ENCODE peak calls at places on chromosomes 3 and 15, in ten cellular contexts. P is lung, E is lower leg skin, F is foreskin fibroblast, L is uterus, M is heart left ventricle, J is coronary artery, O is AG10803, Q is HFF-Myc, C is right atrium auricular region. X is an unnamed sample.

GRCh38 chr3:124764746-124765145 is 34.5 kb downstream of the UMPS start:
- DNase-seq in L (peak), E (no peak), C (no peak), M (no peak), O (no peak), P (no peak), F (no peak), Q (no peak), J (no peak), X (no peak)

GRCh38 chr3:128702391-128702790 is 23.6 kb upstream of the RAB7A start:
- DNase-seq in O (no peak), L (no peak), C (no peak), J (no peak), Q (no peak), M (no peak), P (no peak), F (no peak), E (no peak), X (no peak)

GRCh38 chr3:184525337-184526157 is 36.0 kb upstream of the EPHB3 start:
- DNase-seq in P (no peak), E (no peak), O (no peak), L (no peak), M (no peak), J (no peak), F (no peak), C (peak), Q (no peak), X (no peak)

GRCh38 chr3:38793721-38794120 is 22.3 kb downstream of the SCN10A start:
- DNase-seq in P (no peak), O (no peak), L (no peak), J (no peak), F (no peak), Q (no peak), C (no peak), E (no peak), M (no peak), X (no peak)

GRCh38 chr3:8554725-8555621 is 53.4 kb downstream of the LMCD1 start:
- DNase-seq in P (peak), M (peak), Q (peak), J (peak), L (peak), F (peak), C (peak), E (peak), O (peak), X (peak)

GRCh38 chr3:32147935-32148334 is 41.5 kb downstream of the GPD1L start:
- DNase-seq in L (no peak), E (no peak), Q (no peak), O (no peak), F (no peak), M (no peak), P (no peak), J (no peak), C (no peak), X (no peak)

GRCh38 chr15:35657679-35658201 is 111.8 kb upstream of the DPH6 start:
- DNase-seq in E (peak), F (peak), C (no peak), Q (no peak), O (peak), M (no peak), L (no peak), J (no peak), P (no peak), X (no peak)

GRCh38 chr3:156825795-156826143 is 384 bp upstream of the LEKR1 start:
- DNase-seq in O (no peak), M (no peak), J (no peak), E (no peak), Q (no peak), F (no peak), C (no peak), L (no peak), P (no peak), X (no peak)

GRCh38 chr3:159619341-159619885 is 369.2 kb upstream of the IL12A start:
- DNase-seq in L (no peak), Q (no peak), O (peak), M (no peak), E (no peak), P (no peak), F (peak), C (no peak), J (no peak), X (peak)

GRCh38 chr3:66722675-66723074 is 221.9 kb upstream of the LRIG1 start:
- DNase-seq in M (peak), Q (peak), O (peak), J (peak), P (no peak), F (peak), L (peak), E (no peak), C (no peak), X (peak)

GRCh38 chr3:169618894-169619792 is 44.4 kb downstream of the MECOM start:
- DNase-seq in P (no peak), M (no peak), C (no peak), O (no peak), E (no peak), J (no peak), L (no peak), F (no peak), Q (no peak), X (no peak)

GRCh38 chr15:66740802-66741201 is 38.8 kb downstream of the SMAD6 start:
- DNase-seq in Q (no peak), O (peak), C (no peak), P (no peak), F (peak), M (peak), E (no peak), J (no peak), L (peak), X (no peak)

GRCh38 chr15:99143230-99143629 is 38.4 kb downstream of the SYNM start:
- DNase-seq in Q (no peak), M (no peak), C (no peak), E (no peak), L (no peak), F (no peak), O (no peak), P (no peak), J (no peak), X (no peak)

GRCh38 chr15:99143655-99144610 is 39.1 kb downstream of the SYNM start:
- DNase-seq in J (peak), E (peak), O (peak), Q (no peak), C (peak), M (peak), F (peak), L (peak), P (peak), X (peak)

GRCh38 chr15:99141943-99142342 is 37.1 kb downstream of the SYNM start:
- DNase-seq in C (no peak), M (no peak), J (no peak), L (no peak), O (no peak), P (no peak), F (no peak), Q (no peak), E (no peak), X (no peak)

GRCh38 chr15:99140590-99140989 is 35.7 kb downstream of the SYNM start:
- DNase-seq in C (no peak), L (no peak), M (no peak), P (no peak), E (no peak), Q (no peak), O (no peak), J (no peak), F (no peak), X (no peak)

DNA sequence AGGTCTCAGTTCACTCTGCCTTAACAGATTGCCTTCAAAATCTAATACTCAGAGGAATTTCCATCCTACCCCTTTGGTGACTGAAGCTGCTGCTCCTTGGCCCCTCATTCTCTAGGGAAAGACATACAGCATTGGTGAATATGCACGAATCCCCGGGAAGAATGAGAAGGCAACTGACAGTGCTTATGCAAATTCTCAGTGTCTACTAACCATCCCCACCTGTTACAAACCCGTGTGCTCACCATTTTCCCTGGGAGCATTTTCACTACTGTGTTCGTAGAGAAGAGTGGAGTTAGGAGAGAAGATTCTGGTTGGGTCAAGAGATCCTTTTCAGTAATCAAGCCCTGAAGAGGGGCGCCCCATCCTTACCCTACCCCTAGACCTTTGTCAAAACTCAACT is 37.7 kb downstream of the SYNM start:
- DNase-seq in J (no peak), C (no peak), M (no peak), L (no peak), Q (no peak), F (no peak), P (no peak), E (no peak), O (no peak), X (no peak)
- H3K4me3 ChIP-seq in J (no peak), C (no peak), M (no peak), L (no peak), Q (no peak), F (no peak), P (no peak), E (no peak), O (no peak), X (no peak)

GRCh38 chr3:182837855-182838454 is 44.7 kb downstream of the ATP11B start:
- DNase-seq in P (no peak), E (no peak), C (no peak), M (no peak), F (peak), O (peak), J (no peak), Q (no peak), L (no peak), X (no peak)
- TF ChIP-seq CTCF in P (no peak), E (no peak), C (peak), M (no peak), F (peak), O (peak), J (no peak), Q (peak), L (peak), X (peak)

DNA sequence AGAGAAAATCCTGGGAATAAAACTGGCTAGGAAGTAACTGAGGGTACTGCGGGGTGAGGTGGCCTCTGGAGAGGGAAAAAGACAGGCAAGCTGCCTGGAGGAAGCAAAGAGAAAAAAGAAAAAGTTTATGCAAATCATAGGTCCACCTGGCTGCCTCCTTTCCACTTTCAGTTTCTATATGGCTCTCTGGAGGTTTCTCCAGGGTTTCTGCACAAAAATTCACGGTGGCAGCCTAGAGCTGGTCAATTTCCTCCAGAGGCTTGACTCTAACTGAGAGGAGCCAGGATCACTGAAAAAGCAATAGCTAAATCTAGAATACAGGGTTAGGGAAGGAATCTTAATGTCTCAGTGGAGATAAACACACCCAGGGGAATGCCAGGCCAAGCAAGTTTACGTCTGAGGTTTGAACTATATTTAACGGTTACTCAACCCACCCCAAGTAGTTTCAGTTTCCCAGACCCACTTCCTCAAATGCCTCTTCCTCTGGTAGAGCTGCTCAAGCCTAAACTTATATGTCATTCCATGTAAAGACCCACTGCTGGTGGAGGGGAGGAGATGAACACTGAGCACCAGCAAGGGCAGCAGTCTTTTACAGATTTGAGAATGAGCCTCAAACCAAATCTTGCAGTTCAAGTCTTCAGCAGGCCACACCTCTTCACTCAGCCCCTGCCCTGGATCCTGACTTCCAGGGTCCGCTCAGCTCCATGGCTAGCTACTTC is 5.7 kb downstream of the LYSMD2 start:
- DNase-seq in F (no peak), Q (no peak), P (no peak), M (peak), O (no peak), E (peak), J (no peak), L (no peak), C (peak), X (no peak)
- H3K4me3 ChIP-seq in F (no peak), Q (no peak), P (no peak), M (peak), O (peak), E (no peak), J (peak), L (no peak), C (peak), X (no peak)

DNA sequence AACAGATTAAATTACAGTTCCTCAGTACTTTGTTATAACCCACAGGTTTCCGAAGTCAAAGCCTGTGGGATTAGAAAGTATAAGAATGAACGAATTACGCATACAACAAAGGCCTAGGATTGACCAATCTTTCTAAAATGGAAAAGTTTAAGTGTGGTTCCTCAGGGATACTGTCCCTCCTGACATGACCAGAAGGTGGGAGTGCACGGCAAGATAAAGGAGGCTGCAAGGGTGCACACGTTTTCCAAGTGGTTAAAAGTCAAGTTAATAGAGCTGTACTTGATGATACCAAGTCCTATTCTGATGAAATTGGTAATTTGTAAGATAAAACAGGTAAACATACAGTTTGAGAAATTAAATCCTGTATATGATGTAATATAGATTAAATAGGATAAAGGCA is 96.2 kb downstream of the ALDH1A2 start:
- DNase-seq in Q (no peak), L (no peak), E (no peak), M (no peak), J (no peak), F (peak), O (no peak), C (no peak), P (no peak), X (no peak)
- TF ChIP-seq CTCF in Q (peak), L (peak), E (no peak), M (no peak), J (no peak), F (peak), O (peak), C (no peak), P (no peak), X (peak)

GRCh38 chr3:137172703-137173102 is 214.9 kb downstream of the IL20RB start:
- DNase-seq in F (no peak), O (no peak), J (no peak), E (no peak), L (no peak), C (no peak), M (no peak), P (no peak), Q (no peak), X (no peak)

GRCh38 chr3:137180220-137180619 is 222.4 kb downstream of the IL20RB start:
- DNase-seq in P (no peak), M (no peak), J (no peak), F (no peak), L (no peak), O (no peak), Q (no peak), C (no peak), E (no peak), X (no peak)

GRCh38 chr3:137171834-137172603 is 214.2 kb downstream of the IL20RB start:
- DNase-seq in Q (no peak), C (no peak), F (no peak), L (no peak), M (no peak), P (no peak), O (no peak), J (no peak), E (no peak), X (no peak)

DNA sequence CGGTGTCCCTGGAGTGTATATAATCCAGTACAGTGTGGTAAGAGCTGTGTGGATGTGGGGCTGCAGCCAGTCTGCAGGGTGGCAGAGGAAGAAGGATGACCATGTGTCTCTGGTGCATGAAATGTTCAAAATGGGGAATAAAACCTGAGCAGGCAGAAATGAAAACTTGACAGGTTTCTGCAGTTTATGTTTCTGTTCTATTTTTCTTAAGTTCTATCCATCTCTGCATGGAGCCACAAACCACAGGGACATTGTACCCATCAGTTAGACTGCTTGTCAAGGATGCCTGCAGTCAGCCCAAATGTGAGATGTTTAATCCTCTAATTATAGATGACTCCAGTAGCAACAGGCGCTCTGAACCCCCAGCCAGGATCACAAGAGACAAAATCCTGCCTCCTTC is 216.7 kb downstream of the IL20RB start:
- DNase-seq in L (no peak), F (no peak), Q (no peak), M (no peak), C (no peak), P (no peak), O (no peak), E (no peak), J (no peak), X (no peak)
- H3K4me3 ChIP-seq in L (no peak), F (no peak), Q (no peak), M (no peak), C (no peak), P (no peak), O (no peak), E (no peak), J (no peak), X (no peak)

GRCh38 chr15:51161491-51162260 is 67.0 kb upstream of the TNFAIP8L3 start:
- DNase-seq in P (no peak), E (no peak), M (no peak), F (peak), O (peak), J (no peak), L (no peak), C (no peak), Q (no peak), X (no peak)

GRCh38 chr15:51160484-51160883 is 65.8 kb upstream of the TNFAIP8L3 start:
- DNase-seq in P (no peak), J (no peak), E (no peak), C (no peak), Q (no peak), L (no peak), O (no peak), M (no peak), F (no peak), X (no peak)

GRCh38 chr15:51162865-51163762 is 68.4 kb upstream of the TNFAIP8L3 start:
- DNase-seq in L (peak), Q (peak), P (peak), C (peak), O (peak), J (no peak), M (peak), E (peak), F (peak), X (no peak)

GRCh38 chr15:51168700-51169099 is 74.0 kb upstream of the TNFAIP8L3 start:
- DNase-seq in L (no peak), C (no peak), J (no peak), O (no peak), E (no peak), P (no peak), Q (no peak), F (no peak), M (no peak), X (no peak)

GRCh38 chr15:51163843-51164242 is 69.1 kb upstream of the TNFAIP8L3 start:
- DNase-seq in E (no peak), M (no peak), L (no peak), Q (no peak), P (no peak), F (no peak), J (no peak), O (no peak), C (no peak), X (no peak)
- TF ChIP-seq CTCF in E (no peak), M (no peak), L (no peak), Q (no peak), P (no peak), F (no peak), J (no peak), O (no peak), C (no peak), X (no peak)

GRCh38 chr15:55628369-55628730 is 40.2 kb upstream of the PYGO1 start:
- DNase-seq in E (no peak), J (no peak), M (no peak), Q (no peak), C (no peak), O (peak), F (peak), P (no peak), L (no peak), X (no peak)
- H3K4me3 ChIP-seq in E (no peak), J (no peak), M (no peak), Q (no peak), C (no peak), O (no peak), F (no peak), P (no peak), L (no peak), X (no peak)

X was measured in BJ.